ENCODE peak calls at places on chromosomes 12 and 14, in ten cellular contexts. J, T, W, Q, A, C, U, G, D and E are unnamed samples.

GRCh38 chr12:117090816-117091711 is 8.2 kb downstream of the TESC start:
- DNase-seq in W (peak; percentile 38), T (no peak), U (no peak), J (no peak), C (no peak), Q (peak; percentile 43), A (no peak), D (no peak), G (no peak), E (no peak)

GRCh38 chr12:31370645-31371620 is 45.0 kb upstream of the SINHCAF start:
- DNase-seq in J (peak; percentile 19), G (peak; percentile 98), T (no peak), U (peak; percentile 13), D (no peak), W (no peak), Q (no peak), C (no peak), A (peak; percentile 59), E (no peak)

GRCh38 chr14:22847661-22848341 is 11.4 kb downstream of the MMP14 start:
- DNase-seq in A (peak; percentile 75), G (no peak), J (peak; percentile 91), C (peak; percentile 45), U (no peak), T (no peak), W (peak; percentile 55), Q (no peak), D (no peak), E (no peak)

GRCh38 chr14:51834218-51834617 is 26.2 kb upstream of the GNG2 start:
- DNase-seq in T (no peak), D (no peak), Q (no peak), U (no peak), C (no peak), G (peak; percentile 14), A (no peak), J (no peak), W (no peak), E (no peak)

GRCh38 chr12:49980501-49981158 is 7.9 kb downstream of the AQP6 start:
- DNase-seq in U (no peak), A (no peak), W (no peak), D (no peak), T (no peak), J (no peak), Q (no peak), G (no peak), C (no peak), E (no peak)

GRCh38 chr14:101899263-101899662 is 65.1 kb upstream of the DYNC1H1 start:
- DNase-seq in J (no peak), T (no peak), D (no peak), A (no peak), C (no peak), W (no peak), G (no peak), Q (no peak), U (no peak), E (no peak)

GRCh38 chr14:67228325-67228984 is 12.8 kb upstream of the PALS1 start:
- DNase-seq in D (peak; percentile 32), A (no peak), U (no peak), J (no peak), C (peak; percentile 26), G (no peak), Q (no peak), W (no peak), T (no peak), E (no peak)

GRCh38 chr14:30849354-30849753 is 25.0 kb upstream of the COCH start:
- DNase-seq in A (no peak), U (no peak), T (no peak), J (no peak), D (no peak), Q (no peak), C (no peak), G (no peak), W (no peak), E (no peak)

GRCh38 chr12:3658327-3659163 is 94.4 kb downstream of the CRACR2A start:
- DNase-seq in Q (no peak), W (no peak), G (peak; percentile 70), T (no peak), A (peak; percentile 57), J (peak; percentile 37), D (no peak), U (no peak), C (no peak), E (no peak)

GRCh38 chr12:47790676-47791350 is 17.8 kb downstream of the SLC48A1 start:
- DNase-seq in Q (no peak), W (no peak), C (no peak), G (no peak), T (no peak), D (no peak), U (no peak), A (no peak), J (no peak), E (no peak)

GRCh38 chr14:102140027-102140749 is 491 bp downstream of the WDR20 start:
- DNase-seq in G (peak; percentile 54), D (no peak), T (peak; percentile 16), Q (peak; percentile 53), W (peak; percentile 54), U (no peak), C (peak; percentile 9), A (peak; percentile 20), J (peak; percentile 15), E (no peak)

GRCh38 chr12:106418970-106419369 is 61.4 kb downstream of the POLR3B start:
- DNase-seq in A (no peak), J (no peak), T (no peak), W (no peak), Q (no peak), C (no peak), D (no peak), U (no peak), G (no peak), E (no peak)

DNA sequence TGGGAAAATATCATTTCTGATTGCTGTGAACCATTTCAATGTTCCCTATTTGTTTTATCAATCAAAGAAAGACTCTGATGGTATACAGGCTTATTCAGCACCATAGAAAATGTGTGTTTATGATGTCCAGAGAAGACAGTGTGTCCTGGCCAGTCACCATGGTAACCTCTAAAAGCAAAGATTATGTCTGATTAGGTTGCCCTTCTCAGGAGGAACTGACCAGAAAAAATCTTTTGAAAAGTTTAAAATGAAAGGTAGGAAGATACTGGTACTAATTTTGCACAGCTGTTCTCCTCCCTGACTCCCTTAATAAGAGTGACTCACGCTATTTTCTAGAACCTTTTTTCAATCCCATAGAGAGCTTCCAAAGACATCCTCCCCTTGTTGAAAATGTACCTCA is 391.8 kb upstream of the DCN start:
- DNase-seq in A (peak; percentile 12), W (no peak), C (peak; percentile 29), Q (no peak), T (no peak), G (no peak), J (no peak), D (no peak), U (no peak), E (no peak)
- H3K4me3 ChIP-seq in A (no peak overlapping the region), W (no peak overlapping the region), C (no peak overlapping the region), Q (no peak overlapping the region), T (no peak overlapping the region), G (no peak overlapping the region), J (no peak overlapping the region), D (no peak overlapping the region), U (no peak overlapping the region), E (no peak overlapping the region)

GRCh38 chr12:19506497-19506896 is 67.2 kb downstream of the AEBP2 start:
- DNase-seq in W (no peak), U (no peak), G (no peak), D (no peak), C (no peak), Q (no peak), T (no peak), J (no peak), A (peak; percentile 7), E (no peak)
- H3K4me3 ChIP-seq in W (no peak overlapping the region), U (no peak overlapping the region), G (no peak overlapping the region), D (no peak overlapping the region), C (no peak overlapping the region), Q (no peak overlapping the region), T (no peak overlapping the region), J (no peak overlapping the region), A (no peak overlapping the region), E (no peak overlapping the region)

GRCh38 chr12:53965251-53966069 is 7.5 kb upstream of the HOXC11 start:
- DNase-seq in T (no peak), G (peak; percentile 71), J (no peak), U (peak; percentile 88), Q (no peak), W (no peak), D (no peak), A (no peak), C (no peak), E (no peak)
- H3K4me3 ChIP-seq in T (no peak overlapping the region), G (no peak overlapping the region), J (no peak overlapping the region), U (peak overlapping the region; percentile 62), Q (no peak overlapping the region), W (no peak overlapping the region), D (peak overlapping the region; percentile 39), A (no peak overlapping the region), C (no peak overlapping the region), E (no peak overlapping the region)

GRCh38 chr12:15688202-15688736 is 100.9 kb downstream of the EPS8 start:
- DNase-seq in T (peak; percentile 76), C (peak; percentile 42), W (peak; percentile 84), A (peak; percentile 47), G (no peak), D (no peak), J (no peak), Q (peak; percentile 47), U (peak; percentile 86), E (no peak)
- H3K4me3 ChIP-seq in T (no peak overlapping the region), C (peak overlapping the region; percentile 1), W (no peak overlapping the region), A (no peak overlapping the region), G (no peak overlapping the region), D (no peak overlapping the region), J (no peak overlapping the region), Q (no peak overlapping the region), U (peak overlapping the region; percentile 1), E (no peak overlapping the region)

GRCh38 chr12:52202361-52203078 is 10.7 kb upstream of the KRT80 start:
- DNase-seq in Q (peak; percentile 32), W (peak; percentile 54), J (no peak), U (peak; percentile 65), G (peak; percentile 37), T (no peak), C (no peak), A (peak; percentile 73), D (no peak), E (no peak)
- H3K4me3 ChIP-seq in Q (no peak overlapping the region), W (no peak overlapping the region), J (no peak overlapping the region), U (no peak overlapping the region), G (no peak overlapping the region), T (no peak overlapping the region), C (no peak overlapping the region), A (no peak overlapping the region), D (no peak overlapping the region), E (no peak overlapping the region)

DNA sequence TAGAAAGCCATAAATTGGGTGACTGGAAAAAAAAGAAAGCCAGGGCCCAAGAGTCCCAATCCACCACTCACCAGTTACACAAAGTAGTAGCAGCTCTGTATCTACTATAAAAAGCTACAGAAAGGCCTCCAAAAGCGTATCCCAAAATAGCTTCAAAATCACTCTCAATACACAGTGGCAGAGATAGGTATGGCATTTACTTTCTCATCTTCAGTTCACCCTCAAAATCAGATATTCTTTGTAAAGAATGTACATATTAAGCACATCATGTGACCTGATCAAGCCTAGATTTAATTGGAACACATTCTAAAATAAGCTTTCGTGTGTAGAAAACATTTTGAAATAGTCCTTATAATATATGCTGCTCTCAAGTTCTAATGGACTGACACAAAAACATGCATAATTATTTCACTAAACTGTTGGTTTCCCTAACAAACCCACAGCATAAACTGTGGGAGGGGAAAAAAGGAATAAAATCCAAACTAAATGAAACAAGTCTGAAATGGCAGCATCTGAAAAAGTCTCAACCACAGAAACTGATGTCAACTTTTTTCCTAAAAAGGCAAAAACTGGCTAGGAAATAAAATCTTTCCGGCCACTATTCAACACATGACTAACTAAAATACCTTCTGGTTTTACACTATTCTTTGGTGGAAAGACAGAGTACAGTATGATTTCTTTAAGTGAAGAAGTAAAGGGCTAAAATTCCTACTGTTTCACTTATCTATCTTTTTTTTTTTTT is 25.9 kb downstream of the UBE2N start:
- DNase-seq in C (peak; percentile 86), A (peak; percentile 69), D (no peak), J (peak; percentile 63), G (no peak), T (no peak), W (no peak), Q (no peak), U (no peak), E (peak; percentile 63)
- H3K4me3 ChIP-seq in C (no peak overlapping the region), A (no peak overlapping the region), D (no peak overlapping the region), J (no peak overlapping the region), G (no peak overlapping the region), T (no peak overlapping the region), W (no peak overlapping the region), Q (no peak overlapping the region), U (no peak overlapping the region), E (no peak overlapping the region)